ENCODE peak calls at places on chromosome 12, in five cellular contexts. B, K, Q, W and V are unnamed samples.

GRCh38 chr12:119235352-119235751 is 56.6 kb downstream of the HSPB8 start:
- DNase-seq in B (no peak), K (no peak), Q (no peak), W (no peak), V (no peak)

GRCh38 chr12:6542209-6543009 is 8.1 kb downstream of the GAPDH start:
- DNase-seq in B (peak; percentile 88), K (no peak), Q (no peak), W (no peak), V (no peak)

GRCh38 chr12:51631591-51631990 is 40.6 kb downstream of the SCN8A start:
- DNase-seq in B (no peak), K (no peak), Q (no peak), W (no peak), V (no peak)

GRCh38 chr12:84136862-84137367 is 775.7 kb downstream of the SLC6A15 start:
- DNase-seq in B (no peak), K (no peak), Q (no peak), W (no peak), V (no peak)

GRCh38 chr12:27530157-27530922 is 6.3 kb downstream of the PPFIBP1 start:
- DNase-seq in B (no peak), K (peak; percentile 54), Q (no peak), W (no peak), V (no peak)

GRCh38 chr12:48814313-48815280 is 3.7 kb upstream of the CACNB3 start:
- DNase-seq in B (peak; percentile 83), K (peak; percentile 91), Q (peak; percentile 78), W (peak; percentile 60), V (peak; percentile 94)

GRCh38 chr12:3123729-3124128 is 46.5 kb downstream of the TSPAN9 start:
- DNase-seq in B (no peak), K (no peak), Q (no peak), W (no peak), V (no peak)

GRCh38 chr12:90945070-90945649 is 9.8 kb downstream of the CCER1 start:
- DNase-seq in B (no peak), K (no peak), Q (no peak), W (no peak), V (no peak)

GRCh38 chr12:132102297-132102696 is 41.8 kb downstream of the DDX51 start:
- DNase-seq in B (no peak), K (no peak), Q (no peak), W (no peak), V (no peak)

GRCh38 chr12:27964123-27964522 is 8.4 kb downstream of the PTHLH start:
- DNase-seq in B (no peak), K (no peak), Q (no peak), W (no peak), V (no peak)

GRCh38 chr12:100225491-100225890 is 24.9 kb downstream of the ACTR6 start:
- DNase-seq in B (no peak), K (no peak), Q (no peak), W (no peak), V (no peak)

GRCh38 chr12:16920451-16920850 is 314.5 kb upstream of the LMO3 start:
- DNase-seq in B (no peak), K (no peak), Q (no peak), W (no peak), V (no peak)

GRCh38 chr12:77062846-77063461 is 2.4 kb downstream of the E2F7 start:
- DNase-seq in B (no peak), K (no peak), Q (no peak), W (no peak), V (no peak)
- H3K4me3 ChIP-seq in B (no peak overlapping the region), K (no peak overlapping the region), Q (no peak overlapping the region), W (no peak overlapping the region), V (peak overlapping the region; percentile 22)

DNA sequence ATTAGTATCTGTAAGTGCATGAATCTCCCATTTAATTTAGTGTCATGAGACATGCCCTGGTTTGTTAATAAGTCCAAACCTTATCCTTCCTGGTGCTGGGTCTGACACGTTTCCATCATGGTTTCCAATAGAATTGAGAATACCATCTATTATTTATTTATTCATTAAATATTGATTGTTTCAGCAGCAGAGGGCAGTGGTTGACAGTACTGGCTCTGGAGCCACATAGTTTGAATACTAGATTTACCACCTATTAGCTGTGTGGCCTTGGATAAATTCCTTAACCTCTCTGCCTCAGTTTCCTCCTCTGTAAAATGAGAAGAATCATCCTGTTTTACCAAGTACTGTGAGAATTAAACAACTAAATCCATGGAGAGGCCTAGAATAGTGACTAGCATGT is 941 bp upstream of the STAB2 start:
- DNase-seq in B (no peak), K (no peak), Q (no peak), W (no peak), V (no peak)
- TF ChIP-seq CTCF in B (peak; percentile 19), K (peak; percentile 7), Q (no peak), W (no peak), V (no peak)

GRCh38 chr12:60172696-60173095 is 576.9 kb downstream of the SLC16A7 start:
- DNase-seq in B (no peak), K (peak; percentile 17), Q (peak; percentile 17), W (no peak), V (no peak)

GRCh38 chr12:60174914-60175313 is 579.1 kb downstream of the SLC16A7 start:
- DNase-seq in B (no peak), K (no peak), Q (no peak), W (no peak), V (no peak)

GRCh38 chr12:60174476-60174875 is 578.6 kb downstream of the SLC16A7 start:
- DNase-seq in B (no peak), K (no peak), Q (no peak), W (no peak), V (no peak)

GRCh38 chr12:60172266-60172665 is 576.4 kb downstream of the SLC16A7 start:
- DNase-seq in B (no peak), K (no peak), Q (no peak), W (no peak), V (no peak)

GRCh38 chr12:60173213-60174170 is 577.7 kb downstream of the SLC16A7 start:
- DNase-seq in B (no peak), K (peak; percentile 18), Q (no peak), W (no peak), V (no peak)
- H3K27ac ChIP-seq in B (no peak overlapping the region), K (peak overlapping the region; percentile 56), Q (no peak overlapping the region), W (no peak overlapping the region), V (no peak overlapping the region)

GRCh38 chr12:13175499-13175898 is 21.0 kb upstream of the EMP1 start:
- DNase-seq in B (no peak), K (no peak), Q (no peak), W (no peak), V (no peak)

GRCh38 chr12:13171921-13172859 is 24.3 kb upstream of the EMP1 start:
- DNase-seq in B (peak; percentile 88), K (no peak), Q (no peak), W (no peak), V (no peak)

GRCh38 chr12:13173012-13173441 is 23.5 kb upstream of the EMP1 start:
- DNase-seq in B (no peak), K (no peak), Q (no peak), W (no peak), V (no peak)

GRCh38 chr12:13170892-13171490 is 25.5 kb upstream of the EMP1 start:
- DNase-seq in B (no peak), K (no peak), Q (no peak), W (no peak), V (no peak)

GRCh38 chr12:13173537-13173936 is 23.0 kb upstream of the EMP1 start:
- DNase-seq in B (no peak), K (peak; percentile 34), Q (peak; percentile 41), W (no peak), V (no peak)
- H3K4me3 ChIP-seq in B (no peak overlapping the region), K (no peak overlapping the region), Q (no peak overlapping the region), W (no peak overlapping the region), V (no peak overlapping the region)

GRCh38 chr12:109433618-109434017 is 43.5 kb downstream of the KCTD10 start:
- DNase-seq in B (no peak), K (peak; percentile 10), Q (no peak), W (no peak), V (no peak)
- TF ChIP-seq CTCF in B (peak; percentile 30), K (no peak), Q (peak; percentile 10), W (no peak), V (peak; percentile 43)

GRCh38 chr12:47717443-47718193 is 7.7 kb downstream of the ENDOU start:
- DNase-seq in B (no peak), K (peak; percentile 85), Q (peak; percentile 69), W (peak; percentile 11), V (peak; percentile 88)

GRCh38 chr12:47717046-47717442 is 8.2 kb downstream of the ENDOU start:
- DNase-seq in B (no peak), K (no peak), Q (no peak), W (no peak), V (no peak)

GRCh38 chr12:47715393-47715876 is 9.6 kb upstream of the RPAP3 start:
- DNase-seq in B (peak; percentile 80), K (peak; percentile 83), Q (peak; percentile 71), W (peak; percentile 68), V (peak; percentile 70)

GRCh38 chr12:47714823-47715386 is 9.1 kb upstream of the RPAP3 start:
- DNase-seq in B (no peak), K (no peak), Q (no peak), W (no peak), V (no peak)

DNA sequence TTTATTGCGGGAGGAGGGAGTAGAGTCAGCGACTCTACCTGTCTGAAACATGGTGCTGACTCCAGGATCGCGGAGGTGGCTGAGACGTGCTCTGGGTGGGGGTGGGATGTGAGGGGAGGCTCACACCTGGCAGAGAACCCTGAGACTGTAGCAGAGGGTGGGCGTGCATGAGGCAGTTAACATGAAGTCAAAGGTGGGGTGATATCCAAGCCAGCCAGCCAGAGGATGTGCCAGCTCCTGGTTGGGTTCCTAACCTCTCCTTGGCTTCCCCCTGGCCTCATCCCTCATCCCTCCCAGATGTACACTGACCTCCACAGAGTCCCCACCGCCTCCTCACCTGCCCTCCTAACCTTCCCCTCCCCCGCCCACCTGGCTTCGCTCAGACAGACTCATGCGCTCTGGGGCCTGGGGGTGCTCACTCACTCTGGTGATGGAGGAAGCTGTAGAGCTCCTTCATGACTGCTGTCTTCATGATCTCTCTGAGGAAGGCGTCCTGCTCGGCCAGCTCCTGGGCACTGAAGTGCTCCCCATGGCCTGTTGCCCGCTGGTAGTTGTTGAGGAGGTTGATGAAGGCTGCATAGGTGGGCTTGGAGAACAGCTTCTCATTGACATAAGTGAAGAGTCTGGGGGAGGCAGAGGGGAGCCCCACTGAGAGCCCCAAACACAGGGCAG is 9.3 kb downstream of the ENDOU start:
- DNase-seq in B (no peak), K (no peak), Q (no peak), W (no peak), V (no peak)
- H3K27ac ChIP-seq in B (peak overlapping the region; percentile 50), K (no peak overlapping the region), Q (no peak overlapping the region), W (no peak overlapping the region), V (no peak overlapping the region)

GRCh38 chr12:94261781-94262180 is 113.4 kb downstream of the PLXNC1 start:
- DNase-seq in B (no peak), K (no peak), Q (no peak), W (no peak), V (no peak)
- H3K4me3 ChIP-seq in B (no peak overlapping the region), K (no peak overlapping the region), Q (peak overlapping the region; percentile 40), W (peak overlapping the region; percentile 68), V (peak overlapping the region; percentile 67)